ENCODE peak calls at places on chromosomes 6 and 20, in four cellular contexts. R, K, O and B are unnamed samples.

GRCh38 chr20:25697132-25697446 is 436 bp upstream of the ZNF337 start:
- DNase-seq in R (no peak), K (no peak), O (no peak), B (no peak)

GRCh38 chr6:118784641-118785164 is 109.2 kb upstream of the ASF1A start:
- DNase-seq in O (no peak), R (no peak), K (peak; percentile 7), B (no peak)

GRCh38 chr20:44271915-44272663 is 25.0 kb downstream of the GDAP1L1 start:
- DNase-seq in O (no peak), R (peak; percentile 77), K (no peak), B (no peak)

GRCh38 chr6:145491126-145491525 is 244.2 kb downstream of the EPM2A start:
- DNase-seq in O (no peak), K (no peak), R (peak; percentile 51), B (peak; percentile 16)

GRCh38 chr6:57068066-57068465 is 21.6 kb downstream of the KIAA1586 start:
- DNase-seq in R (no peak), K (peak; percentile 57), O (no peak), B (no peak)

GRCh38 chr6:45483021-45483420 is 105.3 kb upstream of the SUPT3H start:
- DNase-seq in K (peak; percentile 98), O (no peak), R (no peak), B (no peak)

GRCh38 chr6:119044263-119044662 is 34.2 kb downstream of the FAM184A start:
- DNase-seq in O (no peak), K (no peak), R (no peak), B (no peak)

GRCh38 chr6:137261393-137262154 is 42.4 kb upstream of the IFNGR1 start:
- DNase-seq in K (peak; percentile 54), R (no peak), O (no peak), B (no peak)

GRCh38 chr6:121780325-121781313 is 345.2 kb downstream of the GJA1 start:
- DNase-seq in K (peak; percentile 92), R (no peak), O (no peak), B (no peak)

GRCh38 chr6:127939442-127940066 is 38.7 kb upstream of the THEMIS start:
- DNase-seq in R (no peak), O (no peak), K (no peak), B (no peak)

GRCh38 chr6:292506-293184 is 358 bp downstream of the DUSP22 start:
- DNase-seq in R (peak; percentile 67), O (peak; percentile 49), K (peak; percentile 24), B (peak; percentile 49)

GRCh38 chr20:7151666-7152065 is 384.2 kb downstream of the BMP2 start:
- DNase-seq in O (no peak), R (no peak), K (no peak), B (no peak)

GRCh38 chr6:1597924-1598323 is 11.8 kb upstream of the FOXC1 start:
- DNase-seq in O (no peak), K (peak; percentile 88), R (no peak), B (peak; percentile 30)

GRCh38 chr6:12935637-12936036 is 219.1 kb downstream of the PHACTR1 start:
- DNase-seq in K (no peak), R (no peak), O (no peak), B (no peak)

GRCh38 chr20:51542033-51542893 is at the start of gene NFATC2:
- DNase-seq in R (peak; percentile 70), O (no peak), K (no peak), B (no peak)

GRCh38 chr6:169641461-169642085 is 60.3 kb downstream of the WDR27 start:
- DNase-seq in K (no peak), O (no peak), R (no peak), B (no peak)

GRCh38 chr20:878511-879307 is 37.4 kb downstream of the ANGPT4 start:
- DNase-seq in K (peak; percentile 20), O (peak; percentile 74), R (no peak), B (no peak)

GRCh38 chr20:44886276-44886671 is 769 bp downstream of the YWHAB start:
- DNase-seq in K (no peak), R (no peak), O (no peak), B (no peak)

GRCh38 chr20:15836634-15837033 is 736.6 kb downstream of the KIF16B start:
- DNase-seq in K (no peak), O (no peak), R (no peak), B (no peak)

GRCh38 chr6:72418495-72418894 is 203.4 kb upstream of the KCNQ5 start:
- DNase-seq in O (peak; percentile 9), R (no peak), K (peak; percentile 89), B (no peak)

GRCh38 chr6:42889815-42890214 is 10.4 kb downstream of the RPL7L1 start:
- DNase-seq in O (no peak), K (no peak), R (no peak), B (no peak)

GRCh38 chr6:45148278-45148677 is 179.9 kb upstream of the RUNX2 start:
- DNase-seq in K (peak; percentile 2), R (no peak), O (no peak), B (peak; percentile 3)

GRCh38 chr6:161417712-161418457 is 144.0 kb upstream of the AGPAT4 start:
- DNase-seq in K (peak; percentile 85), O (no peak), R (no peak), B (no peak)

GRCh38 chr6:104095661-104096416 is 763.9 kb downstream of the HACE1 start:
- DNase-seq in O (no peak), R (no peak), K (no peak), B (no peak)

GRCh38 chr6:31400467-31401289 is 2.7 kb upstream of the MICA start:
- DNase-seq in R (peak; percentile 68), O (peak; percentile 30), K (peak; percentile 34), B (peak; percentile 31)

GRCh38 chr20:14958626-14959025 is 621.2 kb upstream of the FLRT3 start:
- DNase-seq in R (no peak), O (no peak), K (no peak), B (no peak)

GRCh38 chr6:170269873-170270541 is 20.9 kb downstream of the DLL1 start:
- DNase-seq in O (no peak), K (peak; percentile 43), R (no peak), B (peak; percentile 12)

GRCh38 chr20:59300341-59301081 is at the start of gene EDN3:
- DNase-seq in K (no peak), R (peak; percentile 52), O (no peak), B (no peak)

GRCh38 chr6:16947461-16948159 is 154.2 kb upstream of the STMND1 start:
- DNase-seq in R (no peak), O (no peak), K (peak; percentile 98), B (peak; percentile 62)

GRCh38 chr6:50826803-50827202 is 8.1 kb downstream of the TFAP2B start:
- DNase-seq in K (no peak), O (no peak), R (no peak), B (no peak)

GRCh38 chr20:3172933-3173581 is at the start of gene LZTS3:
- DNase-seq in R (peak; percentile 86), O (peak; percentile 87), K (peak; percentile 39), B (no peak)
- H3K18ac ChIP-seq in R (peak within 1 kb of the TSS; percentile 90), O (peak within 1 kb of the TSS; percentile 99), K (peak within 1 kb of the TSS; percentile 43), B (peak within 1 kb of the TSS; percentile 95)

GRCh38 chr6:10532392-10532791 is 11.2 kb downstream of the GCNT2 start:
- DNase-seq in R (no peak), O (no peak), K (no peak), B (no peak)
- H4K91ac ChIP-seq in R (no peak overlapping the region), O (no peak overlapping the region), K (no peak overlapping the region), B (no peak overlapping the region)

DNA sequence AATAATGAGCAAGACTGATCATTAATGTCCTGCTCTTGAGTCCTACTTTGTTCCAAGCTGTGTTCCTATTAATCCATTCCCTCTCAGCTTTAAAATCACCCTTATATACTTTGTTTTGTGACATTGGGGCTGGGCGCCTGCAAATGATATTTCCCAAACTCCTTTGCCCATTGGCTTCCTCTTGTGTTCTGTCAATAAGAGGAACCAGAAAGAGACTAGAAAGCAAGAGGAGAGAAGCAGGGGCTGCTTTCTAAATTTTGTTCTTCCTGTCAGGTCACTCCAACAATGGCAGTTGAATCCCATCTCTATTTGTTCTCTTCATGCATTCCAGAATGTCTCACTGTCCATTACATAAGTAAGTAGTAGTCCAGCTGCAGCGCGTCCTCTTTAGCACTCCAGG is 21.6 kb upstream of the TRIM27 start:
- DNase-seq in O (no peak), R (no peak), K (no peak), B (no peak)
- H3K18ac ChIP-seq in O (no peak overlapping the region), R (no peak overlapping the region), K (no peak overlapping the region), B (no peak overlapping the region)

DNA sequence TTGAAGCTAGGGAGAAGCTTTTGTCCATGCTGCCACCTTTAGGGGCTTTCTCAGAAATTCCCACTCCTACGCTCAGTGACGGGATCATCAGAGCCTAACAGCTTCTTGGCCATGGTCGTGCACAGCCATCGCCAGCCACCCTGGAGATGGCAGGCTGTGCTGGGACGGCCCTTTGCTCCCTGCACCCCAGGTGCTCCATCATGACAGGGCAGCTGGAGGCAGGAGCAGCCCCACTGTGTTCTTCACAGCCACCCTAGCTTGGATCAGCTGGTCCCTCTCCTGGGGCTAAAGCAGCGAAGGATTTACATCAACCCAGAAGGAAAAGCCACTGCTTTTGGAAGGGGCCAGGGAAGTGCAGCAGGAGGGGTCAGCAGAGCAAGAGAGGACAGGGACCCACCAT is 235.9 kb downstream of the LY86 start:
- DNase-seq in R (no peak), K (no peak), O (no peak), B (no peak)
- H4K91ac ChIP-seq in R (no peak overlapping the region), K (no peak overlapping the region), O (no peak overlapping the region), B (no peak overlapping the region)

GRCh38 chr20:37841991-37842390 is 60.9 kb upstream of the VSTM2L start:
- DNase-seq in R (no peak), K (no peak), O (peak; percentile 67), B (no peak)

GRCh38 chr20:37845878-37846277 is 57.0 kb upstream of the VSTM2L start:
- DNase-seq in O (no peak), K (no peak), R (no peak), B (no peak)

GRCh38 chr20:37846573-37846972 is 56.4 kb upstream of the VSTM2L start:
- DNase-seq in K (no peak), R (peak; percentile 57), O (peak; percentile 24), B (no peak)

GRCh38 chr20:37848706-37849105 is 54.2 kb upstream of the VSTM2L start:
- DNase-seq in R (no peak), O (no peak), K (no peak), B (no peak)

GRCh38 chr20:37845261-37845681 is 57.7 kb upstream of the VSTM2L start:
- DNase-seq in O (no peak), K (no peak), R (no peak), B (no peak)
- H3K18ac ChIP-seq in O (peak overlapping the region; percentile 49), K (no peak overlapping the region), R (no peak overlapping the region), B (no peak overlapping the region)